ENCODE peak calls at places on chromosomes 12 and 14, in four cellular contexts. One of them, this sample, is unnamed.

GRCh38 chr12:104282109-104282508 is 21.4 kb upstream of the EID3 start:
- DNase-seq in upper lobe of right lung: no peak
- DNase-seq in Panc1: no peak
- DNase-seq in adrenal gland: no peak
- DNase-seq in this sample: no peak

GRCh38 chr12:68065163-68065562 is 75.9 kb downstream of the IFNG-AS1 start:
- DNase-seq in upper lobe of right lung: no peak
- DNase-seq in Panc1: no peak
- DNase-seq in adrenal gland: no peak
- DNase-seq in this sample: no peak

GRCh38 chr14:21098134-21098891 is at the start of gene ZNF219:
- DNase-seq in upper lobe of right lung: peak
- DNase-seq in Panc1: no peak
- DNase-seq in adrenal gland: peak
- DNase-seq in this sample: peak

GRCh38 chr12:26971963-26972362 is 33.7 kb downstream of the FGFR1OP2 start:
- DNase-seq in upper lobe of right lung: no peak
- DNase-seq in Panc1: no peak
- DNase-seq in adrenal gland: no peak
- DNase-seq in this sample: no peak

GRCh38 chr12:42810006-42810405 is 220.5 kb upstream of the PRICKLE1 start:
- DNase-seq in upper lobe of right lung: no peak
- DNase-seq in Panc1: no peak
- DNase-seq in adrenal gland: no peak
- DNase-seq in this sample: no peak

GRCh38 chr14:103696027-103696402 is 19.2 kb downstream of the XRCC3 start:
- DNase-seq in upper lobe of right lung: no peak
- DNase-seq in Panc1: no peak
- DNase-seq in adrenal gland: no peak
- DNase-seq in this sample: no peak

GRCh38 chr14:88251650-88252049 is 71.4 kb downstream of the KCNK10 start:
- DNase-seq in upper lobe of right lung: no peak
- DNase-seq in Panc1: no peak
- DNase-seq in adrenal gland: no peak
- DNase-seq in this sample: no peak

GRCh38 chr14:52998376-52999010 is 47.6 kb upstream of the FERMT2 start:
- DNase-seq in upper lobe of right lung: no peak
- DNase-seq in Panc1: no peak
- DNase-seq in adrenal gland: no peak
- DNase-seq in this sample: no peak

GRCh38 chr12:122399254-122399591 is 23.2 kb downstream of the CLIP1 start:
- DNase-seq in upper lobe of right lung: no peak
- DNase-seq in Panc1: no peak
- DNase-seq in adrenal gland: no peak
- DNase-seq in this sample: no peak

GRCh38 chr14:69424139-69424923 is 25.8 kb downstream of the SLC39A9 start:
- DNase-seq in upper lobe of right lung: no peak
- DNase-seq in Panc1: no peak
- DNase-seq in adrenal gland: no peak
- DNase-seq in this sample: no peak

GRCh38 chr14:67365476-67365875 is 5.3 kb downstream of the EIF2S1 start:
- DNase-seq in upper lobe of right lung: no peak
- DNase-seq in Panc1: no peak
- DNase-seq in adrenal gland: no peak
- DNase-seq in this sample: no peak

GRCh38 chr12:3543826-3544225 is 52.8 kb downstream of the PRMT8 start:
- DNase-seq in upper lobe of right lung: no peak
- DNase-seq in Panc1: no peak
- DNase-seq in adrenal gland: no peak
- DNase-seq in this sample: no peak

GRCh38 chr12:30847259-30847658 is 79.3 kb upstream of the TSPAN11 start:
- DNase-seq in upper lobe of right lung: no peak
- DNase-seq in Panc1: peak
- DNase-seq in adrenal gland: no peak
- DNase-seq in this sample: no peak

GRCh38 chr12:127957001-127957660 is 309.8 kb upstream of the TMEM132C start:
- DNase-seq in upper lobe of right lung: no peak
- DNase-seq in Panc1: no peak
- DNase-seq in adrenal gland: no peak
- DNase-seq in this sample: no peak

GRCh38 chr14:99971087-99971928 is 93.9 kb upstream of the EVL start:
- DNase-seq in upper lobe of right lung: peak
- DNase-seq in Panc1: no peak
- DNase-seq in adrenal gland: peak
- DNase-seq in this sample: peak

GRCh38 chr12:26878661-26879119 is 45.7 kb upstream of the ITPR2 start:
- DNase-seq in upper lobe of right lung: peak
- DNase-seq in Panc1: no peak
- DNase-seq in adrenal gland: peak
- DNase-seq in this sample: peak

GRCh38 chr14:68791078-68791983 is 1.5 kb downstream of the ZFP36L1 start:
- DNase-seq in upper lobe of right lung: no peak
- DNase-seq in Panc1: no peak
- DNase-seq in adrenal gland: no peak
- DNase-seq in this sample: no peak

GRCh38 chr14:76390621-76391020 is 14.7 kb downstream of the ESRRB start:
- DNase-seq in upper lobe of right lung: no peak
- DNase-seq in Panc1: no peak
- DNase-seq in adrenal gland: no peak
- DNase-seq in this sample: no peak

GRCh38 chr12:97538705-97539104 is 76.1 kb downstream of the RMST start:
- DNase-seq in upper lobe of right lung: no peak
- DNase-seq in Panc1: no peak
- DNase-seq in adrenal gland: no peak
- DNase-seq in this sample: no peak

GRCh38 chr12:57085999-57086950 is 2.6 kb upstream of the NAB2 start:
- DNase-seq in upper lobe of right lung: peak
- DNase-seq in Panc1: no peak
- DNase-seq in adrenal gland: peak
- DNase-seq in this sample: peak

GRCh38 chr12:130803707-130804106 is 35.3 kb downstream of the STX2 start:
- DNase-seq in upper lobe of right lung: no peak
- DNase-seq in Panc1: no peak
- DNase-seq in adrenal gland: no peak
- DNase-seq in this sample: no peak

GRCh38 chr12:33759279-33759678 is 263.0 kb upstream of the ALG10 start:
- DNase-seq in upper lobe of right lung: no peak
- DNase-seq in Panc1: no peak
- DNase-seq in adrenal gland: no peak
- DNase-seq in this sample: no peak

DNA sequence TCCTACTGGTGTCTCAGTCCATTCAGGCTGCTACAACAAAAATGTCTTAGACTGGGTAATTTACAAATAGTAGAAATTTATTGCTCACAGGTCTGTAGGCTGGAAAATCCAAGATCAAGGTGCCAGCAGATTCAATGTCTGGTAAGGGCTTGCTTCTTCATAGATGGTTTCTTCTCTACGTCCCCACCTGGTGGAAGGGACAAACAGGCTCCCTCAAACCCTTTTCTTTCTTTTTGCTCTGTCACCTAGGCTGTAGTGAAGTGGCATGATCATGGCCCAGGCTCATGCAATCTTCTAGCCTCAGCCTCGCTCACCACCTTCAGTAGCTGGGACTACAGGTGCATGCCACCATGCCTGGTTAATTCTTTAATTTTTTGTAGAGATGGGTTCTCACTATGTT is 106.8 kb upstream of the RPH3A start:
- DNase-seq in upper lobe of right lung: no peak
- DNase-seq in Panc1: no peak
- DNase-seq in adrenal gland: no peak
- DNase-seq in this sample: no peak
- TF ChIP-seq CTCF in upper lobe of right lung: no peak
- TF ChIP-seq CTCF in Panc1: peak
- TF ChIP-seq CTCF in adrenal gland: no peak
- TF ChIP-seq CTCF in this sample: no peak

DNA sequence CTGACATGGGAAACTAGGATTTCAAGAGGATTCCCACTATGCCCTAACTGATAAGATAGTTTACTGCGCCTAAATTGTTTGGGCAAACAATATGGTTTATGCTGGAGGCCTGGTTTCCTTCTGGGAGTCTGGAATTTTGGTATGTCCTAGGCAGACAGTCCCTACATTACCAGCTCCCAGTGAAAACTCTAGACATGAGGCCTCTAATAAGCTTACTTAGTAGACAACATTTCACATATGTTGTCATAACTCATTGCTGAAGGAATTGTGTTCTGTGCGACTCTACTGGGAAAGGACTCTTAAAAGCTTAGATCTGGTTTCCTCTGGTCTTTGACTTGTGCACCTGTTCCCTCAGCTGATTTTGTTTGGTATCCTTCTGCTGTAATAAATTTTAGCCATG is 18.0 kb upstream of the PRPF39 start:
- DNase-seq in upper lobe of right lung: no peak
- DNase-seq in Panc1: no peak
- DNase-seq in adrenal gland: no peak
- DNase-seq in this sample: no peak
- H3K27ac ChIP-seq in upper lobe of right lung: no peak
- H3K27ac ChIP-seq in Panc1: no peak
- H3K27ac ChIP-seq in adrenal gland: no peak
- H3K27ac ChIP-seq in this sample: no peak

GRCh38 chr12:45464699-45465098 is 248.8 kb downstream of the ANO6 start:
- DNase-seq in upper lobe of right lung: no peak
- DNase-seq in Panc1: no peak
- DNase-seq in adrenal gland: no peak
- DNase-seq in this sample: no peak
- TF ChIP-seq CTCF in upper lobe of right lung: no peak
- TF ChIP-seq CTCF in Panc1: peak
- TF ChIP-seq CTCF in adrenal gland: no peak
- TF ChIP-seq CTCF in this sample: no peak

GRCh38 chr14:94573706-94574105 is 7.5 kb upstream of the SERPINA5 start:
- DNase-seq in upper lobe of right lung: no peak
- DNase-seq in Panc1: no peak
- DNase-seq in adrenal gland: no peak
- DNase-seq in this sample: no peak
- H3K27ac ChIP-seq in upper lobe of right lung: no peak
- H3K27ac ChIP-seq in Panc1: no peak
- H3K27ac ChIP-seq in adrenal gland: no peak
- H3K27ac ChIP-seq in this sample: no peak

This sample was measured in tibial artery.